ENCODE peak calls at places on chromosomes 5 and 9, in ten cellular contexts. H is H1; D is skeletal muscle cell; O is activated T-helper 1 cell treated with anti-CD3 and anti-CD28 coated beads, Interleukin-12 subunit alpha, Interleukin-12 subunit beta, Interleukin-2, Interleukin-4 antibody, amounts not matched to agents 30 ng/mL and 10 ng/mL and 1 ng/mL, durations not matched to agents 14 hours and 24 hours and 36 hours; W is non-pigmented ciliary epithelial cell; Z is neural progenitor cell; J is astrocyte of the hippocampus; R is KBM-7; E is nephron progenitor cell; B is iris pigment epithelial cell. M is an unnamed sample.

GRCh38 chr9:92171281-92171680 is 56.1 kb upstream of the SPTLC1 start:
- DNase-seq in W (no peak), B (no peak), Z (no peak), E (no peak), J (no peak), D (no peak), R (no peak), H (no peak), O (no peak), M (no peak)

GRCh38 chr9:89745601-89746376 is 141.0 kb downstream of the GADD45G start:
- DNase-seq in D (no peak), R (no peak), J (no peak), Z (no peak), W (no peak), B (no peak), O (no peak), E (no peak), H (no peak), M (no peak)

GRCh38 chr9:103183569-103184191 is 188.5 kb downstream of the CYLC2 start:
- DNase-seq in B (no peak), O (no peak), R (no peak), W (no peak), H (no peak), J (no peak), Z (no peak), E (no peak), D (no peak), M (no peak)

GRCh38 chr9:137045294-137046093 is 483 bp downstream of the NPDC1 start:
- DNase-seq in W (no peak), O (no peak), B (peak), E (peak), R (no peak), Z (peak), J (peak), D (no peak), H (peak), M (no peak)

GRCh38 chr5:78699565-78700143 is 51.1 kb upstream of the LHFPL2 start:
- DNase-seq in B (peak), J (peak), Z (no peak), E (no peak), R (no peak), O (no peak), H (no peak), W (peak), D (peak), M (no peak)

GRCh38 chr5:135600971-135601381 is 22.2 kb upstream of the CXCL14 start:
- DNase-seq in B (no peak), H (peak), Z (no peak), D (no peak), E (no peak), W (no peak), J (no peak), O (no peak), R (peak), M (no peak)

GRCh38 chr9:91516061-91516460 is 92.4 kb upstream of the NFIL3 start:
- DNase-seq in O (no peak), Z (no peak), E (no peak), J (no peak), W (no peak), R (no peak), B (no peak), H (no peak), D (no peak), M (no peak)

GRCh38 chr5:103293719-103294118 is 35.2 kb downstream of the MACIR start:
- DNase-seq in W (no peak), D (no peak), H (no peak), O (no peak), E (no peak), B (no peak), Z (no peak), R (no peak), J (no peak), M (no peak)

GRCh38 chr9:125631391-125632085 is 75.5 kb downstream of the MAPKAP1 start:
- DNase-seq in B (peak), H (no peak), J (peak), D (no peak), E (no peak), W (no peak), O (peak), R (peak), Z (peak), M (peak)

GRCh38 chr9:77735515-77735914 is 87.4 kb upstream of the GNA14 start:
- DNase-seq in E (no peak), J (peak), H (no peak), R (no peak), D (peak), B (peak), Z (no peak), O (no peak), W (peak), M (no peak)

GRCh38 chr9:27247756-27248155 is 49.2 kb downstream of the EQTN start:
- DNase-seq in E (peak), D (no peak), J (peak), W (no peak), B (peak), Z (peak), R (peak), O (no peak), H (peak), M (peak)

GRCh38 chr5:178644826-178645545 is 18.1 kb upstream of the CLK4 start:
- DNase-seq in H (no peak), E (no peak), B (peak), J (no peak), W (no peak), O (no peak), D (no peak), Z (no peak), R (no peak), M (no peak)

GRCh38 chr9:96321515-96321914 is 19.5 kb upstream of the HSD17B3 start:
- DNase-seq in J (no peak), Z (peak), B (no peak), R (no peak), W (no peak), E (no peak), D (no peak), O (no peak), H (no peak), M (no peak)

GRCh38 chr5:62214701-62215100 is 91.3 kb upstream of the KIF2A start:
- DNase-seq in W (no peak), H (no peak), O (no peak), D (no peak), B (peak), E (no peak), J (no peak), R (no peak), Z (no peak), M (no peak)

GRCh38 chr9:97570899-97571298 is 62.3 kb downstream of the TSTD2 start:
- DNase-seq in Z (no peak), J (peak), E (no peak), R (no peak), D (no peak), H (peak), O (no peak), W (no peak), B (no peak), M (no peak)

GRCh38 chr9:136052433-136052880 is 42.6 kb downstream of the NACC2 start:
- DNase-seq in D (no peak), O (no peak), Z (peak), H (no peak), R (no peak), J (no peak), W (no peak), E (peak), B (no peak), M (no peak)

GRCh38 chr9:88593537-88594185 is 58.7 kb downstream of the NXNL2 start:
- DNase-seq in D (no peak), W (no peak), J (peak), O (peak), Z (peak), B (peak), H (no peak), E (peak), R (peak), M (no peak)

M was measured in memory B cell.